ENCODE peak calls at places on chromosome 9, in seven cellular contexts. A is HTR-8/SVneo; T is naive B cell; P is activated CD8-positive, alpha-beta memory T cell treated with anti-CD3 and anti-CD28 coated beads, Interleukin-2, amount 50 U/mL, for 48 hours; N is HT1080; B is astrocyte of the spinal cord; V is stimulated activated CD8-positive, alpha-beta memory T cell treated with anti-CD3 and anti-CD28 coated beads, Interleukin-4, amount 100 ng/mL, for 1 hour. U is an unnamed sample.

GRCh38 chr9:108933641-108934322 is at the start of gene ELP1:
- DNase-seq in N (peak), V (peak), A (peak), T (peak), B (peak), P (peak), U (no peak)

GRCh38 chr9:105651806-105652205 is 10.5 kb upstream of the TAL2 start:
- DNase-seq in A (no peak), B (no peak), N (no peak), P (no peak), T (no peak), V (no peak), U (no peak)

GRCh38 chr9:134336924-134337323 is 10.7 kb downstream of the RXRA start:
- DNase-seq in V (no peak), N (no peak), B (no peak), T (no peak), P (no peak), A (no peak), U (no peak)

GRCh38 chr9:20307662-20308061 is 314.6 kb downstream of the MLLT3 start:
- DNase-seq in P (no peak), V (no peak), A (no peak), B (no peak), T (no peak), N (no peak), U (no peak)

GRCh38 chr9:121963542-121963995 is 129.5 kb downstream of the TTLL11 start:
- DNase-seq in V (no peak), T (no peak), P (no peak), N (peak), A (peak), B (peak), U (no peak)

GRCh38 chr9:122095010-122095767 is 2.1 kb upstream of the TTLL11 start:
- DNase-seq in V (no peak), A (peak), B (peak), N (peak), T (peak), P (peak), U (no peak)

GRCh38 chr9:129237804-129238203 is 59.7 kb upstream of the IER5L start:
- DNase-seq in V (no peak), P (no peak), B (no peak), A (no peak), N (no peak), T (no peak), U (no peak)

GRCh38 chr9:79485258-79485657 is 86.5 kb upstream of the TLE4 start:
- DNase-seq in B (no peak), A (no peak), P (no peak), N (no peak), V (no peak), T (no peak), U (no peak)

GRCh38 chr9:131406567-131407436 is 12.9 kb downstream of the PRRC2B start:
- DNase-seq in T (no peak), P (no peak), V (no peak), B (peak), N (no peak), A (no peak), U (no peak)

GRCh38 chr9:21747171-21747570 is 55.3 kb upstream of the MTAP start:
- DNase-seq in A (no peak), B (peak), N (peak), P (no peak), V (no peak), T (no peak), U (no peak)

GRCh38 chr9:127122176-127123151 is at the start of gene ANGPTL2:
- DNase-seq in V (no peak), P (no peak), A (peak), B (peak), N (peak), T (peak), U (no peak)

GRCh38 chr9:124855944-124856773 is 2.9 kb downstream of the WDR38 start:
- DNase-seq in V (no peak), N (peak), P (peak), B (no peak), T (no peak), A (no peak), U (no peak)

GRCh38 chr9:75085640-75086039 is 2.3 kb downstream of the NMRK1 start:
- DNase-seq in A (no peak), N (no peak), P (no peak), T (no peak), B (no peak), V (no peak), U (no peak)

U was measured in cortex of kidney.